ENCODE peak calls at places on chromosomes 12 and 14, in seven cellular contexts. Q, X, T, Z, L, F and O are unnamed samples.

GRCh38 chr12:87661770-87662402 is 367.3 kb downstream of the C12orf50 start:
- DNase-seq in Q (no peak), X (no peak), T (no peak), Z (no peak), L (peak), F (no peak), O (no peak)

GRCh38 chr14:50447491-50447890 is 50.8 kb upstream of the CDKL1 start:
- DNase-seq in Q (no peak), X (no peak), T (no peak), Z (no peak), L (peak), F (no peak), O (peak)

GRCh38 chr14:52069617-52070431 is 965 bp upstream of the NID2 start:
- DNase-seq in Q (peak), X (no peak), T (no peak), Z (no peak), L (no peak), F (no peak), O (no peak)

GRCh38 chr12:4223273-4223855 is 50.2 kb upstream of the CCND2 start:
- DNase-seq in Q (no peak), X (no peak), T (no peak), Z (peak), L (no peak), F (no peak), O (no peak)

GRCh38 chr12:90199008-90199407 is 490.4 kb upstream of the ATP2B1 start:
- DNase-seq in Q (no peak), X (no peak), T (no peak), Z (no peak), L (no peak), F (no peak), O (no peak)

GRCh38 chr14:104688755-104689619 is at the start of gene INF2:
- DNase-seq in Q (peak), X (peak), T (no peak), Z (peak), L (peak), F (peak), O (peak)

GRCh38 chr14:89303452-89304435 is 113.3 kb downstream of the FOXN3 start:
- DNase-seq in Q (peak), X (no peak), T (peak), Z (no peak), L (no peak), F (no peak), O (peak)

GRCh38 chr12:111445311-111446043 is 39.8 kb downstream of the SH2B3 start:
- DNase-seq in Q (no peak), X (no peak), T (no peak), Z (no peak), L (no peak), F (no peak), O (no peak)

GRCh38 chr12:94710933-94711332 is 60.6 kb upstream of the TMCC3 start:
- DNase-seq in Q (no peak), X (no peak), T (no peak), Z (no peak), L (peak), F (peak), O (peak)

GRCh38 chr14:75280831-75281690 is 2.4 kb downstream of the FOS start:
- DNase-seq in Q (peak), X (no peak), T (no peak), Z (no peak), L (peak), F (no peak), O (no peak)

GRCh38 chr12:62660763-62661162 is 194.1 kb downstream of the MON2 start:
- DNase-seq in Q (peak), X (no peak), T (no peak), Z (no peak), L (peak), F (no peak), O (peak)

GRCh38 chr12:34215213-34215892 is 193.1 kb downstream of the ALG10 start:
- DNase-seq in Q (no peak), X (no peak), T (no peak), Z (no peak), L (no peak), F (no peak), O (no peak)

GRCh38 chr14:75518625-75519024 is 3.6 kb upstream of the BATF start:
- DNase-seq in Q (no peak), X (no peak), T (no peak), Z (no peak), L (peak), F (peak), O (peak)

GRCh38 chr14:55846852-55847471 is 267.0 kb downstream of the KTN1 start:
- DNase-seq in Q (peak), X (no peak), T (peak), Z (no peak), L (no peak), F (no peak), O (peak)

GRCh38 chr14:101836131-101836530 is 74.6 kb downstream of the PPP2R5C start:
- DNase-seq in Q (peak), X (no peak), T (no peak), Z (no peak), L (no peak), F (no peak), O (no peak)

GRCh38 chr14:34179723-34180122 is 228.8 kb upstream of the EGLN3 start:
- DNase-seq in Q (no peak), X (no peak), T (no peak), Z (no peak), L (no peak), F (no peak), O (no peak)

GRCh38 chr12:53585726-53586125 is 40.5 kb downstream of the ATF7 start:
- DNase-seq in Q (no peak), X (no peak), T (no peak), Z (no peak), L (no peak), F (peak), O (no peak)

GRCh38 chr14:79294506-79294905 is 916.8 kb downstream of the DIO2 start:
- DNase-seq in Q (no peak), X (no peak), T (no peak), Z (no peak), L (no peak), F (no peak), O (no peak)

GRCh38 chr14:106276326-106277267 is 750.2 kb downstream of the TMEM121 start:
- DNase-seq in Q (no peak), X (no peak), T (no peak), Z (no peak), L (no peak), F (no peak), O (no peak)

GRCh38 chr14:55816225-55816624 is 236.2 kb downstream of the KTN1 start:
- DNase-seq in Q (no peak), X (no peak), T (no peak), Z (no peak), L (no peak), F (no peak), O (no peak)

DNA sequence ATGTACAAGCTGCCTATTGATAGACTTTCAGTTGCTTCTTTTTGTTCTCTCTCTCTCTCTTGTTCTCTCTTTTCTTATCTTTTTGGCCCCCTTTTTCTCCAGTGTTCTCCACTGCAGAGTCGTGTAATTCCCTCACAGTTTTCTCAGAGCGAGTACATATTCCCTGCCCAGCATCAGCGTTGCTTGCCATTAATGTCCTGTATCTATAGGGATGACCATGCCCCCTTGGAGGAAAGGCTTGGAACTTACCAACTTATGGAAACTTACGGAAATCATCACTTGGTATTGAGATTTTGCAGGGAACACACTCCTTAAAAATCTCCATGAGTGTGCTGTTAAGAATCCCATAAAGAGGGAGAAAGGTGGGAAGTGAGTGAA is 14.3 kb upstream of the COL2A1 start:
- DNase-seq in Q (no peak), X (no peak), T (no peak), Z (no peak), L (no peak), F (no peak), O (no peak)
- TF ChIP-seq CTCF in Q (no peak), X (no peak), T (no peak), Z (no peak), L (no peak), F (no peak), O (no peak)

DNA sequence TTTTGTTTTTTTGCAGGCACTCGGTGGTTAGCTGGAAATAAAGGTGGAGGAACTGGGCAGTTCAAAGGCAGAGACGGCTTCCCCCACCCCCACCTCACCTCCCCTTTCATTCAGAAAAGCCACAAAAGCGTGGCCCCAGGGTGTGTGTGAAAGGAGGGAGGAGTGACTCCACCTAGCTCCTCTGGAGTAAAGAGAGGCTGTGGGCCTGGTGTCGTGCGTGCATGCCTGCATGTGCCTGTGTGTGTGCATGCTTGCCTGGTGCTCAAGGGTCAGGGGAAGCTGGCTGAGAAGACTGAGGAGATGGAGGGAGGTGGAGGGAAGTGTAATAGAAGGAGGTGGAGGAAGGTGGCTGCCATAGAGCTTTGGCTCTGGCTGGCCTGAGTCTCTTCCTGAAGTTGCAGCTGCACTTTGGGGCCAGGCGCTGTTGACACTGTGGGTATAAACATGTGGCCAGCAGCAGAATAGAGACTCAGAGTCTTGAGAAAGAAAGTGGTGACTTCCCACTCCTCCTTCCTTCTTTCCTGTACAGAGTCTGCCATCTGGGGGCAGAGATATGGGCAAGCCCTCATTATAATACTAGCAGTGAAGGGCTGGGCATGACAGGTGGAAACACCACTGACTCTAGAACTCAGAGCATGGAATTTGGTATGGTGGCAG is 36.9 kb upstream of the SINHCAF start:
- DNase-seq in Q (no peak), X (peak), T (no peak), Z (no peak), L (peak), F (peak), O (peak)
- TF ChIP-seq CTCF in Q (no peak), X (no peak), T (no peak), Z (no peak), L (no peak), F (no peak), O (no peak)

GRCh38 chr12:28755027-28755426 is 394.1 kb upstream of the FAR2 start:
- DNase-seq in Q (no peak), X (no peak), T (no peak), Z (no peak), L (no peak), F (no peak), O (no peak)
- TF ChIP-seq CTCF in Q (no peak), X (no peak), T (no peak), Z (no peak), L (no peak), F (no peak), O (no peak)

GRCh38 chr14:97095269-97095668 is 298.1 kb downstream of the VRK1 start:
- DNase-seq in Q (no peak), X (no peak), T (no peak), Z (no peak), L (peak), F (no peak), O (no peak)
- TF ChIP-seq CTCF in Q (no peak), X (no peak), T (no peak), Z (no peak), L (no peak), F (peak), O (no peak)